ENCODE peak calls at places on chromosomes 4 and X, in seven cellular contexts. U, X, E, V, L, D and R are unnamed samples.

GRCh38 chr4:159204566-159204965 is 101.7 kb downstream of the RAPGEF2 start:
- DNase-seq in U (no peak), X (no peak), E (no peak), V (no peak), L (no peak), D (no peak), R (no peak)

GRCh38 chrX:88613338-88613737 is 133.7 kb upstream of the CPXCR1 start:
- DNase-seq in U (peak), X (peak), E (no peak), V (peak), L (no peak), D (no peak), R (no peak)

GRCh38 chr4:98468744-98469143 is 189.7 kb downstream of the TSPAN5 start:
- DNase-seq in U (no peak), X (peak), E (no peak), V (no peak), L (no peak), D (no peak), R (no peak)

GRCh38 chrX:123088331-123088730 is 95.7 kb upstream of the GRIA3 start:
- DNase-seq in U (no peak), X (no peak), E (no peak), V (peak), L (peak), D (no peak), R (no peak)

GRCh38 chr4:171809854-171810253 is 3.4 kb upstream of the GALNTL6 start:
- DNase-seq in U (no peak), X (no peak), E (no peak), V (no peak), L (no peak), D (no peak), R (no peak)

GRCh38 chr4:182604161-182604591 is 313.0 kb downstream of the DCTD start:
- DNase-seq in U (no peak), X (peak), E (no peak), V (peak), L (peak), D (no peak), R (no peak)

GRCh38 chr4:75919914-75920313 is 17.7 kb upstream of the PPEF2 start:
- DNase-seq in U (no peak), X (peak), E (no peak), V (no peak), L (no peak), D (no peak), R (no peak)

GRCh38 chr4:40607224-40607623 is 22.4 kb downstream of the RBM47 start:
- DNase-seq in U (no peak), X (peak), E (no peak), V (peak), L (peak), D (no peak), R (no peak)

GRCh38 chr4:68708566-68708965 is 38.1 kb upstream of the UGT2B15 start:
- DNase-seq in U (no peak), X (no peak), E (no peak), V (no peak), L (no peak), D (no peak), R (no peak)

GRCh38 chrX:22527302-22527701 is 254.6 kb downstream of the CBLL2 start:
- DNase-seq in U (no peak), X (no peak), E (no peak), V (no peak), L (no peak), D (no peak), R (no peak)

GRCh38 chrX:38881727-38882126 is 80.5 kb downstream of the MID1IP1 start:
- DNase-seq in U (no peak), X (no peak), E (no peak), V (no peak), L (no peak), D (no peak), R (no peak)

GRCh38 chr4:109729155-109729562 is 711 bp downstream of the PLA2G12A start:
- DNase-seq in U (no peak), X (peak), E (no peak), V (peak), L (peak), D (peak), R (no peak)

GRCh38 chr4:153530996-153531375 is 64.8 kb downstream of the TMEM131L start:
- DNase-seq in U (no peak), X (no peak), E (no peak), V (no peak), L (no peak), D (no peak), R (no peak)
- TF ChIP-seq CTCF in U (peak), X (peak), E (no peak), V (peak), L (no peak), D (no peak), R (no peak)

GRCh38 chr4:80614319-80614718 is 278.8 kb downstream of the CFAP299 start:
- DNase-seq in U (peak), X (no peak), E (no peak), V (no peak), L (no peak), D (no peak), R (no peak)

GRCh38 chr4:80615099-80615498 is 279.6 kb downstream of the CFAP299 start:
- DNase-seq in U (no peak), X (no peak), E (no peak), V (no peak), L (no peak), D (no peak), R (no peak)

GRCh38 chr4:80619070-80619674 is 283.6 kb downstream of the CFAP299 start:
- DNase-seq in U (no peak), X (peak), E (no peak), V (peak), L (peak), D (peak), R (no peak)
- TF ChIP-seq CTCF in U (peak), X (peak), E (no peak), V (peak), L (peak), D (peak), R (peak)

DNA sequence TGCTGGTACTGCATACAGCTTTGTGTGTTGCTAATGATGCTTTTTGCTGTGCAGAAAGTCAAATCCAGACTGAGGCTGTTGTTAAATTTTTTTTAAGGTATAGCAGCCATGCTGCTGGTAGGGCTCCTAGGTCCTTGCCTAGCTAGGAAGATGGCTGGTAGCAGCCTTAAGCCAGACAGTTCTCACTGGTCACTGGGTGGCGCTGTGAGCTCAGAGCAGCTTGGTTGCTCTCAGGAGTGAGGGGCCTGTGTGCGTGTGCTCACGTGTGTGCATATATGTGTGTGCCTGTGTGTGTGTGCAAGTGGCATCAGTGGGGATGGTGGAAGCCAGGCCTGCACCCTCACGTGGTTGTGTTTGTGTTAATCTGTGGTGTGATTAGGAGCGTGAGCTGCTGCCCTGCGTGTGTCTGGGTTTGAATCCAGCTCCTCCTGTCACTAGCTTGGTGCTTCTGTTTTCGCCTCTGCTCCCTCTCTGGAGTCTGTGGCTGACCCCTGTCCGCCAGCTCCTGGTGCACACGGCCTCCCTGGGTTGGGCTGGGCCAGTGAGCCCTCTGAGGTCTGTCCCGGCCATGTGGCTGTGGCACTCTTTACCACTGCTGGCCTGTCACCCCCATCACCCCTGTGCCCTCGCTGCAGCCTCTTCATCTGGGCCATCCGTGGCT is 46.1 kb downstream of the SORCS2 start:
- DNase-seq in U (peak), X (no peak), E (no peak), V (no peak), L (no peak), D (peak), R (no peak)
- TF ChIP-seq CTCF in U (peak), X (no peak), E (no peak), V (no peak), L (no peak), D (no peak), R (peak)

GRCh38 chrX:76509775-76510174 is 82.3 kb downstream of the MAGEE1 start:
- DNase-seq in U (no peak), X (no peak), E (no peak), V (no peak), L (no peak), D (no peak), R (no peak)
- TF ChIP-seq CTCF in U (no peak), X (no peak), E (no peak), V (no peak), L (no peak), D (no peak), R (no peak)

GRCh38 chr4:139768366-139768765 is 102.7 kb downstream of the MGST2 start:
- DNase-seq in U (no peak), X (no peak), E (no peak), V (no peak), L (no peak), D (no peak), R (no peak)

GRCh38 chr4:139767585-139767984 is 102.0 kb downstream of the MGST2 start:
- DNase-seq in U (no peak), X (no peak), E (no peak), V (no peak), L (no peak), D (no peak), R (no peak)

GRCh38 chr4:139770361-139770760 is 104.7 kb downstream of the MGST2 start:
- DNase-seq in U (no peak), X (no peak), E (peak), V (no peak), L (no peak), D (no peak), R (no peak)

GRCh38 chr4:139769355-139769754 is 103.7 kb downstream of the MGST2 start:
- DNase-seq in U (no peak), X (no peak), E (no peak), V (no peak), L (no peak), D (no peak), R (no peak)

DNA sequence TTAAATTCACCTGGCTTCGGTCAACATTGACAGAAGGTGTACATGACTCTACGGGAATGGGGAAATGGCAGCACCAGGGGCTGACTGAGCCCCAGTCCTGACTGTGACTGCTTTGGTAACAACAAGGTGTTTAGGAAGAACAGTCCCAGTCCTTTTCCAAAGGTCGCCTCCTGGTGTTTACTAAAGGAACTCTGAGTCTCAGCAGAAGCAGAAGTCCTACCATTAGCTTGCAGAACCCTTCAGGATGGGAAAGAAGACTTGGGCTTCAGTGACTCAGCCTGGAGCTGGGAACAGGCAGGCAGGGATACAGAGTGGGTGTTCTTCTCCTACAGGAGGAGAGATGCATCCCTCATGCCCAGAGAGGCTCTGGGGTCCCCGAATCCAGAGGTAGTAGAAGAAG is 103.3 kb downstream of the MGST2 start:
- DNase-seq in U (peak), X (no peak), E (no peak), V (peak), L (peak), D (no peak), R (no peak)
- TF ChIP-seq CTCF in U (peak), X (peak), E (peak), V (peak), L (peak), D (no peak), R (peak)

GRCh38 chr4:6710282-6710681 is 617 bp upstream of the MRFAP1L1 start:
- DNase-seq in U (peak), X (no peak), E (no peak), V (no peak), L (no peak), D (no peak), R (no peak)

GRCh38 chr4:6705638-6706037 is 4.0 kb downstream of the MRFAP1L1 start:
- DNase-seq in U (no peak), X (no peak), E (no peak), V (no peak), L (no peak), D (peak), R (no peak)

GRCh38 chr4:6706173-6706572 is 3.5 kb downstream of the MRFAP1L1 start:
- DNase-seq in U (no peak), X (no peak), E (no peak), V (no peak), L (no peak), D (no peak), R (no peak)

GRCh38 chr4:6714954-6715353 is 1.0 kb upstream of the BLOC1S4 start:
- DNase-seq in U (no peak), X (no peak), E (no peak), V (no peak), L (no peak), D (no peak), R (no peak)

GRCh38 chr4:6709230-6710114 is at the start of gene MRFAP1L1:
- DNase-seq in U (peak), X (peak), E (peak), V (peak), L (peak), D (peak), R (peak)
- TF ChIP-seq CTCF in U (peak), X (peak), E (no peak), V (peak), L (peak), D (no peak), R (no peak)

GRCh38 chrX:104310084-104310483 is 55.4 kb upstream of the ESX1 start:
- DNase-seq in U (no peak), X (peak), E (no peak), V (peak), L (peak), D (no peak), R (no peak)
- TF ChIP-seq CTCF in U (no peak), X (peak), E (no peak), V (peak), L (peak), D (no peak), R (peak)

GRCh38 chr4:185096032-185096653 is 46.9 kb upstream of the SLC25A4 start:
- DNase-seq in U (no peak), X (peak), E (peak), V (peak), L (peak), D (peak), R (no peak)

GRCh38 chr4:185101354-185101890 is 41.6 kb upstream of the SLC25A4 start:
- DNase-seq in U (no peak), X (no peak), E (no peak), V (no peak), L (no peak), D (no peak), R (no peak)

GRCh38 chr4:185099940-185100339 is 43.1 kb upstream of the SLC25A4 start:
- DNase-seq in U (no peak), X (no peak), E (no peak), V (no peak), L (no peak), D (no peak), R (no peak)

GRCh38 chr4:185093573-185093972 is 49.5 kb upstream of the SLC25A4 start:
- DNase-seq in U (no peak), X (no peak), E (no peak), V (no peak), L (no peak), D (no peak), R (no peak)

DNA sequence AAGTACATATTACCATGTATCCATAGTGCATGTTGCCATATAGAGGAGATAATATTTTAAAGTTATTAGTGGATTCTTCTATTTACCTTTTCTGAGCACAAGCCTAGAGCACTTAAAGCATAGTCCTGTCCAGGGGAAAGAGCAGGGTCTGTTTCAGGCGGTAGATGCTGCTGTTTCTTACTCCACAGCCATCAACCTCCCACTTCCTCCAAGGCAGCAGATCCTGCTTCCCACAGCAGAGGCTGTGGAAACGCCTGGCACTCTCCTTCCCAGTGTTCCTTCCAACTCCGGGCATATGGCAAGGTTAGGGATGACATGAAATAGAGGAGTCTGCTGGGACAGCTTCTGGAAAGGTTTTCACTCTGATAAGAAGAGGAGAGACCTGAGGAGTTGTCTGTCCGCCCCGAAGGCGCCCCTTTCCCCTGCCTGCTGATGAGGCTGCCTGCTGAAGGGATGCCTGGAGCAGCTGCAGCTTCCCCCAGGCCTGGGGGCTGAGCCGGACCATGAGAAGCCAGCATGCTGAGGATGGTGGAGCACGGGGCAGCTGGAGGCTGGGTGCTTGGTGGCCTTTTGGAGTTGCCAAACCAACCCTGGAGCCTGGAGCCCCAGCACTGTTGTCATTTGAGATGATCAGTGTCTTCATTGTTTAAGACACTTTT is 43.9 kb upstream of the SLC25A4 start:
- DNase-seq in U (peak), X (peak), E (no peak), V (no peak), L (no peak), D (no peak), R (no peak)
- TF ChIP-seq CTCF in U (no peak), X (peak), E (no peak), V (no peak), L (no peak), D (no peak), R (no peak)